ENCODE peak calls at places on chromosomes 16 and 17, in five cellular contexts. One of them, this sample, is unnamed.
A peak's percentile ranks its signal among the peaks of the same experiment; 100 is the strongest.

GRCh38 chr17:75920045-75920560 is 15.4 kb upstream of the MRPL38 start:
- DNase-seq in HCEC 1CT: no peak
- DNase-seq in A172: no peak
- DNase-seq in ecto neural progenitor cell: no peak
- DNase-seq in activated CD4-positive, alpha-beta T cell treated with anti-CD3 and anti-CD28 coated beads for 24 hours: no peak
- DNase-seq in this sample: no peak

GRCh38 chr16:3074860-3075545 is 9.6 kb downstream of the IL32 start:
- DNase-seq in A172: no peak
- DNase-seq in activated CD4-positive, alpha-beta T cell treated with anti-CD3 and anti-CD28 coated beads for 24 hours: peak; percentile 50
- DNase-seq in HCEC 1CT: no peak
- DNase-seq in ecto neural progenitor cell: no peak
- DNase-seq in this sample: no peak

GRCh38 chr16:57781741-57782606 is 20.3 kb downstream of the KIFC3 start:
- DNase-seq in HCEC 1CT: peak; percentile 25
- DNase-seq in ecto neural progenitor cell: no peak
- DNase-seq in A172: peak; percentile 60
- DNase-seq in activated CD4-positive, alpha-beta T cell treated with anti-CD3 and anti-CD28 coated beads for 24 hours: no peak
- DNase-seq in this sample: no peak

GRCh38 chr16:73042807-73043206 is 5.1 kb downstream of the ZFHX3 start:
- DNase-seq in ecto neural progenitor cell: no peak
- DNase-seq in HCEC 1CT: no peak
- DNase-seq in A172: no peak
- DNase-seq in activated CD4-positive, alpha-beta T cell treated with anti-CD3 and anti-CD28 coated beads for 24 hours: no peak
- DNase-seq in this sample: no peak

GRCh38 chr16:11497851-11498289 is 88.8 kb downstream of the LITAF start:
- DNase-seq in ecto neural progenitor cell: no peak
- DNase-seq in HCEC 1CT: peak; percentile 24
- DNase-seq in activated CD4-positive, alpha-beta T cell treated with anti-CD3 and anti-CD28 coated beads for 24 hours: no peak
- DNase-seq in A172: peak; percentile 82
- DNase-seq in this sample: no peak

GRCh38 chr17:42016952-42017865 is at the start of gene DNAJC7:
- DNase-seq in ecto neural progenitor cell: peak; percentile 98
- DNase-seq in HCEC 1CT: peak; percentile 94
- DNase-seq in activated CD4-positive, alpha-beta T cell treated with anti-CD3 and anti-CD28 coated beads for 24 hours: peak; percentile 78
- DNase-seq in A172: peak; percentile 88
- DNase-seq in this sample: peak; percentile 91

GRCh38 chr17:44360826-44361225 is 2.8 kb downstream of the FAM171A2 start:
- DNase-seq in HCEC 1CT: peak; percentile 15
- DNase-seq in ecto neural progenitor cell: peak; percentile 74
- DNase-seq in A172: no peak
- DNase-seq in activated CD4-positive, alpha-beta T cell treated with anti-CD3 and anti-CD28 coated beads for 24 hours: no peak
- DNase-seq in this sample: no peak

GRCh38 chr17:50459081-50459676 is 9.5 kb downstream of the CHAD start:
- DNase-seq in ecto neural progenitor cell: peak; percentile 39
- DNase-seq in A172: peak; percentile 57
- DNase-seq in activated CD4-positive, alpha-beta T cell treated with anti-CD3 and anti-CD28 coated beads for 24 hours: no peak
- DNase-seq in HCEC 1CT: peak; percentile 15
- DNase-seq in this sample: no peak

GRCh38 chr16:19559242-19559910 is 3.9 kb downstream of the VPS35L start:
- DNase-seq in activated CD4-positive, alpha-beta T cell treated with anti-CD3 and anti-CD28 coated beads for 24 hours: peak; percentile 29
- DNase-seq in HCEC 1CT: peak; percentile 61
- DNase-seq in ecto neural progenitor cell: no peak
- DNase-seq in A172: peak; percentile 76
- DNase-seq in this sample: no peak

GRCh38 chr16:25014500-25015147 is 545 bp downstream of the ARHGAP17 start:
- DNase-seq in ecto neural progenitor cell: peak; percentile 76
- DNase-seq in HCEC 1CT: peak; percentile 46
- DNase-seq in A172: no peak
- DNase-seq in activated CD4-positive, alpha-beta T cell treated with anti-CD3 and anti-CD28 coated beads for 24 hours: no peak
- DNase-seq in this sample: no peak

GRCh38 chr17:8384801-8385335 is 1.9 kb upstream of the RPL26 start:
- DNase-seq in A172: peak; percentile 86
- DNase-seq in activated CD4-positive, alpha-beta T cell treated with anti-CD3 and anti-CD28 coated beads for 24 hours: no peak
- DNase-seq in ecto neural progenitor cell: no peak
- DNase-seq in HCEC 1CT: peak; percentile 90
- DNase-seq in this sample: no peak

GRCh38 chr16:70437582-70438324 is 1.1 kb downstream of the ST3GAL2 start:
- DNase-seq in A172: no peak
- DNase-seq in ecto neural progenitor cell: no peak
- DNase-seq in activated CD4-positive, alpha-beta T cell treated with anti-CD3 and anti-CD28 coated beads for 24 hours: no peak
- DNase-seq in HCEC 1CT: peak; percentile 25
- DNase-seq in this sample: no peak

GRCh38 chr17:80724723-80725388 is 180.2 kb downstream of the RPTOR start:
- DNase-seq in ecto neural progenitor cell: no peak
- DNase-seq in activated CD4-positive, alpha-beta T cell treated with anti-CD3 and anti-CD28 coated beads for 24 hours: no peak
- DNase-seq in A172: peak; percentile 84
- DNase-seq in HCEC 1CT: peak; percentile 79
- DNase-seq in this sample: no peak

GRCh38 chr17:61221597-61222471 is 177.8 kb upstream of the TBX2 start:
- DNase-seq in activated CD4-positive, alpha-beta T cell treated with anti-CD3 and anti-CD28 coated beads for 24 hours: no peak
- DNase-seq in ecto neural progenitor cell: no peak
- DNase-seq in HCEC 1CT: no peak
- DNase-seq in A172: peak; percentile 36
- DNase-seq in this sample: no peak

GRCh38 chr16:9159839-9160550 is 68.6 kb downstream of the HAPSTR1 start:
- DNase-seq in HCEC 1CT: peak; percentile 58
- DNase-seq in A172: peak; percentile 68
- DNase-seq in ecto neural progenitor cell: peak; percentile 82
- DNase-seq in activated CD4-positive, alpha-beta T cell treated with anti-CD3 and anti-CD28 coated beads for 24 hours: peak; percentile 13
- DNase-seq in this sample: peak; percentile 42

GRCh38 chr16:17343028-17343427 is 127.7 kb downstream of the XYLT1 start:
- DNase-seq in activated CD4-positive, alpha-beta T cell treated with anti-CD3 and anti-CD28 coated beads for 24 hours: no peak
- DNase-seq in HCEC 1CT: no peak
- DNase-seq in A172: no peak
- DNase-seq in ecto neural progenitor cell: no peak
- DNase-seq in this sample: no peak

GRCh38 chr16:52404546-52404945 is 142.4 kb downstream of the TOX3 start:
- DNase-seq in HCEC 1CT: no peak
- DNase-seq in ecto neural progenitor cell: no peak
- DNase-seq in A172: no peak
- DNase-seq in activated CD4-positive, alpha-beta T cell treated with anti-CD3 and anti-CD28 coated beads for 24 hours: no peak
- DNase-seq in this sample: no peak